ENCODE peak calls at places on chromosomes 3 and 15, in nine cellular contexts. E is IMR-90; I is CD8-positive, alpha-beta memory T cell; B is breast epithelium; C is heart left ventricle; W is mesendoderm; R is colonic mucosa; V is cardiac muscle cell; U is tibial artery. T is an unnamed sample. For H3K4me1 and H3K36me3, the result is how much of the 10 kb centered on the place peaks cover.

GRCh38 chr15:101217446-101217845 is 34.4 kb downstream of the CHSY1 start:
- DNase-seq in V (no peak), C (no peak), I (no peak), E (no peak), U (no peak), W (no peak), R (no peak), B (no peak), T (no peak)

GRCh38 chr3:28575100-28575747 is 226.6 kb upstream of the AZI2 start:
- DNase-seq in R (no peak), W (peak), U (peak), V (peak), C (peak), E (no peak), B (no peak), I (no peak), T (no peak)

GRCh38 chr3:46936733-46937250 is 39.8 kb downstream of the CCDC12 start:
- DNase-seq in R (no peak), I (no peak), W (no peak), V (no peak), B (no peak), U (peak), E (peak), C (no peak), T (no peak)

GRCh38 chr3:123335007-123335670 is 113.8 kb downstream of the ADCY5 start:
- DNase-seq in R (no peak), C (peak), I (no peak), U (no peak), V (no peak), B (no peak), E (no peak), W (no peak), T (no peak)

GRCh38 chr3:183160616-183161015 is 1.9 kb downstream of the LAMP3 start:
- DNase-seq in U (no peak), E (no peak), W (no peak), R (no peak), V (no peak), B (no peak), C (no peak), I (no peak), T (no peak)

GRCh38 chr3:33687406-33688010 is 30.5 kb downstream of the CLASP2 start:
- DNase-seq in W (no peak), C (no peak), U (no peak), V (no peak), B (no peak), E (peak), R (no peak), I (no peak), T (no peak)

GRCh38 chr15:51155906-51156305 is 61.2 kb upstream of the TNFAIP8L3 start:
- DNase-seq in C (no peak), R (no peak), E (no peak), B (no peak), W (no peak), U (no peak), I (no peak), V (no peak), T (no peak)

GRCh38 chr3:160577551-160578195 is 12.3 kb upstream of the KPNA4 start:
- DNase-seq in V (peak), E (peak), R (no peak), W (peak), C (no peak), B (no peak), U (no peak), I (no peak), T (no peak)

GRCh38 chr3:59573911-59574310 is 524.1 kb upstream of the CFAP20DC start:
- DNase-seq in R (peak), I (no peak), U (peak), E (peak), W (no peak), V (no peak), B (peak), C (peak), T (no peak)

GRCh38 chr3:122092460-122093165 is 37.5 kb downstream of the CD86 start:
- DNase-seq in V (no peak), R (peak), W (peak), U (peak), C (peak), B (no peak), I (no peak), E (peak), T (peak)

GRCh38 chr3:126415661-126416591 is 21.2 kb downstream of the CFAP100 start:
- DNase-seq in W (no peak), C (no peak), B (no peak), R (no peak), I (no peak), V (no peak), E (no peak), U (no peak), T (no peak)

GRCh38 chr3:194481103-194481502 is 5.7 kb downstream of the ATP13A3 start:
- DNase-seq in B (no peak), U (no peak), I (no peak), R (no peak), E (peak), W (no peak), C (no peak), V (no peak), T (no peak)

GRCh38 chr3:20054549-20054987 is 14.3 kb downstream of the KAT2B start:
- DNase-seq in V (no peak), I (peak), U (peak), B (peak), W (no peak), E (peak), C (peak), R (peak), T (peak)

GRCh38 chr3:65895084-65895483 is 143.6 kb downstream of the MAGI1 start:
- DNase-seq in V (peak), C (no peak), W (no peak), U (no peak), B (no peak), R (no peak), I (no peak), E (no peak), T (no peak)

GRCh38 chr3:16516695-16517481 is 3.4 kb upstream of the RFTN1 start:
- DNase-seq in E (peak), I (no peak), B (peak), V (peak), R (no peak), U (no peak), C (peak), W (peak), T (peak)

GRCh38 chr3:12798559-12799179 is 2.2 kb downstream of the CAND2 start:
- DNase-seq in R (no peak), B (no peak), E (no peak), W (no peak), C (peak), I (no peak), U (no peak), V (peak), T (no peak)

GRCh38 chr15:40871749-40872617 is 2.1 kb downstream of the RHOV start:
- DNase-seq in R (peak), B (peak), U (no peak), C (no peak), I (no peak), V (no peak), W (peak), E (no peak), T (no peak)

GRCh38 chr3:8491246-8491645 is 10.4 kb upstream of the LMCD1 start:
- DNase-seq in U (no peak), V (no peak), C (no peak), I (no peak), B (no peak), E (no peak), W (no peak), R (no peak), T (no peak)

GRCh38 chr3:188752850-188753249 is 418.9 kb upstream of the TPRG1 start:
- DNase-seq in V (no peak), B (no peak), I (no peak), C (no peak), U (no peak), E (no peak), W (no peak), R (no peak), T (no peak)

GRCh38 chr3:111903067-111903511 is 44.0 kb downstream of the PHLDB2 start:
- DNase-seq in B (no peak), R (no peak), U (no peak), E (peak), V (no peak), C (no peak), W (peak), I (no peak), T (no peak)

GRCh38 chr15:55750706-55751105 is 7.8 kb upstream of the PRTG start:
- DNase-seq in W (no peak), R (no peak), E (no peak), I (no peak), V (no peak), C (no peak), U (no peak), B (no peak), T (no peak)

GRCh38 chr3:23644741-23645140 is 161.0 kb upstream of the UBE2E1 start:
- DNase-seq in I (no peak), W (no peak), E (no peak), V (no peak), R (no peak), U (no peak), B (no peak), C (no peak), T (no peak)

GRCh38 chr3:146160233-146160963 is 586 bp downstream of the PLOD2 start:
- DNase-seq in B (peak), E (peak), R (peak), V (peak), U (peak), I (no peak), W (peak), C (peak), T (peak)

GRCh38 chr3:129505341-129505740 is 23.1 kb upstream of the RHO start:
- DNase-seq in U (no peak), R (no peak), C (no peak), W (no peak), I (no peak), E (no peak), B (no peak), V (no peak), T (no peak)

GRCh38 chr3:129503387-129504010 is 24.9 kb upstream of the RHO start:
- DNase-seq in E (peak), I (no peak), U (no peak), C (no peak), W (no peak), B (no peak), R (no peak), V (no peak), T (no peak)

GRCh38 chr3:129502641-129503386 is 25.6 kb upstream of the RHO start:
- DNase-seq in C (peak), W (no peak), V (peak), B (no peak), R (no peak), I (no peak), E (no peak), U (no peak), T (no peak)

GRCh38 chr3:129506272-129506742 is 22.1 kb upstream of the RHO start:
- DNase-seq in R (no peak), C (no peak), E (no peak), W (no peak), V (no peak), I (no peak), B (no peak), U (no peak), T (no peak)

GRCh38 chr3:129504471-129505100 is 23.9 kb upstream of the RHO start:
- DNase-seq in B (no peak), C (no peak), R (no peak), U (no peak), V (no peak), I (no peak), E (no peak), W (no peak), T (no peak)
- H3K4me1 ChIP-seq in B (under half), C (under half), R (under half), U (under half), V (under half), I (under half), E (under half), W (under half), T (under half)

GRCh38 chr3:9837701-9838582 is 5.9 kb downstream of the RPUSD3 start:
- DNase-seq in I (no peak), E (no peak), R (no peak), B (no peak), V (no peak), W (no peak), U (no peak), C (no peak), T (no peak)
- H3K36me3 ChIP-seq in I (under half), E (half or more), R (under half), B (under half), V (under half), W (under half), U (under half), C (half or more), T (under half)

DNA sequence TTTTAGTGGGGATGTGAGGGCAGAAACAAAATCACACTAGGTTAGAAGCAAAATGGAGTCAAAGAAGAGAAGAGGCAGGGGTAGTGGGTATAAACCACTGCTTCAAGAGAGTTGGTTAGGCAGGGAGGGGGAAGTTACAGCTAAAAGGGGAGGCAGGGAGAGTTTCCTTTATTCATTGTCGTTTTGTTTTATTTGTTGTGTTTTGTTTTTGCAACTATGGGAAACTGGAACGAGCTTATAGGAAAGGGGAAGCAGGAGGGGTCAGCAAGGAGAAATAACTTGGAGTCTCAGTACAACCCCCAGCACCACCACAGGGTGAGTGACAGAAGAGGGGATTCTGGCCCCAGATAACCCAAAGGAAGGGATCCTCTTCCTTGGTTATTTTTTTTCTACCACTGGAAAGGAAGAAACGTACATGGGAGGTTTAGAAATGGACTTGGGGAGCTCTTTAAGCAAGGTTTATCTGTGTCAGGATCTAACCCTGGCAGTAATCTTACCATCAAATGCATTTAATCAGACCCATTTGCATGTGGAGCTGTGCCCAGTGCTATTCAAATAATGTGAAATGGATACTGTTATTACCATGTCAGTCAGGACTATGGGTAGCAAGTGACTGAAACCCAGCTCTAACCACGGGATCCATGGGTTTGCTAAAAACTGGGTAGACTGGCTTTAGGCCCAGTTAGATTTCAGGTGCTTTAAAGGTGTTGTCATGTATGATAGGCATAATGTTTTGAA is 68.7 kb downstream of the CCNL1 start:
- DNase-seq in E (no peak), V (no peak), C (no peak), W (no peak), B (no peak), R (no peak), I (no peak), U (no peak), T (no peak)
- H3K4me3 ChIP-seq in E (no peak), V (peak), C (peak), W (no peak), B (no peak), R (no peak), I (no peak), U (no peak), T (peak)

DNA sequence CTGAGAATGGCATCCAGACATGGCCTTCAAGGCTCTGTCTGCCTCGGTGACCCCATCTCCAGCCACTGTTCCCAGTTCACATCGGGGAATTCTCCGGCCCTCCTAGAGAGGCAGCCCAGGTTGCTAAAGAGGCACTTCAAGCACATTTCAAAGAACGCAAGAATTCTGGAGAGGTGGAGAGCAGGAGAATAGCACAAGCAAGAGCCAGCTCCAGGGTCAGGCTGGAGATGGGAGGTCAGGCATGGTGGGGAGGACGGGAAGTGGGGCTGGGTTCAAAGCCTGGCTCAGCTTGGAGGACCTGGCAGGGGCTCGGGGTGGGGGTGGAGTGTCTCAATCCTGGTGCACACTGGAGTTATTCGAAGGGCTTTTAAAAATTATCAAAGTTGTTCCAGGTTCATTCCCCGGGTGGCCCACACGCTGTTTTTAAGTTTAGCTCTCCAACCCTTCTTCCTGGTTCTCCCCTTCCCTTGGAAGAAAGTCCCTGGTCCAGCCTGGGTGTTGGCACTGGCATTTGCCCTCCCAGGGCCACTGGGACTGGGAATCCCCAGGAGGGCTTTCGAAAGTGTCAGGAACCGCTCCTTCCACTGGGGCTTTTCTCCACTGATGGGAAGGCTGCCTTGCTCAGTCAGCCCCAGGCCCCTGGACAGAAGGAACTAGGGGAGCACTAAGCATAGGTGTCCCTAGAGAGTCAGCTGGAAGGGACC is 35.8 kb downstream of the ZNF710 start:
- DNase-seq in B (no peak), E (no peak), I (no peak), W (no peak), V (no peak), C (no peak), U (no peak), R (no peak), T (no peak)
- H3K4me1 ChIP-seq in B (under half), E (under half), I (under half), W (under half), V (under half), C (under half), U (under half), R (under half), T (half or more)

GRCh38 chr3:171140246-171140645 is 113.7 kb upstream of the SLC2A2 start:
- DNase-seq in E (no peak), C (no peak), B (no peak), R (no peak), U (no peak), I (no peak), V (no peak), W (no peak), T (no peak)
- H3K36me3 ChIP-seq in E (under half), C (under half), B (under half), R (under half), U (under half), I (under half), V (under half), W (under half), T (under half)

GRCh38 chr3:180040966-180041365 is 4.2 kb upstream of the PEX5L start:
- DNase-seq in W (no peak), I (no peak), V (no peak), C (no peak), B (no peak), U (no peak), R (no peak), E (no peak), T (no peak)

GRCh38 chr3:180036678-180037455 is at the start of gene PEX5L:
- DNase-seq in V (peak), W (peak), I (peak), U (no peak), R (no peak), E (peak), B (no peak), C (peak), T (no peak)

DNA sequence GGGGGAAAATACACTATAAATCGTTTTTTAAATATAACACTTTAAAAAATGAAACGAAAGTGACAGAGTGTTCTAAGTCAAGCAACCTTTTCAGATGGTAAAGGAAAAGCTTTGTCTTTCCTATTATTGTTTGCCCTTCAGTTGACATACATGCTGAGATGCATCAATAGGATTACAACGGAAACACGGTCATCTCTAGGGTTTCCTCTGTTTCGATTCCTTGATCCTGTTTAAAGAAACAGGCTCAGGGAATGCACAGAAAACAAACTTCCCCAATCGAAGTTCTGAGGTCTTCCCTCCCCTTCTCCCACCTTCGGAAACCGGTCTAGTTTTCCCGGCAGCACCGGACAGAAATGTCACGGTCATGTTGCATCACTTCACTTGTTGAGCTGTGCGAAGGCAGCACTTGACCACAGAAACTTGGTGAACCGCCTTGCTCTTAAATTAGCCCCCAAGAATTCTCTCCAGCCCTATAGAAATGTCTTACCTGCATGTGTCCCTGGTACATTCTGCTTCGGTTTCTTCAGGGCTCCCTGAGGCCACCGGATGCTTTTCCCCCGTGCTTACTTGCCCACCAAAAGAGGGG is 552 bp downstream of the PEX5L start:
- DNase-seq in C (no peak), R (no peak), W (peak), I (no peak), U (no peak), B (no peak), V (peak), E (no peak), T (no peak)
- H3K4me3 ChIP-seq in C (peak), R (no peak), W (peak), I (no peak), U (no peak), B (peak), V (peak), E (no peak), T (peak)

DNA sequence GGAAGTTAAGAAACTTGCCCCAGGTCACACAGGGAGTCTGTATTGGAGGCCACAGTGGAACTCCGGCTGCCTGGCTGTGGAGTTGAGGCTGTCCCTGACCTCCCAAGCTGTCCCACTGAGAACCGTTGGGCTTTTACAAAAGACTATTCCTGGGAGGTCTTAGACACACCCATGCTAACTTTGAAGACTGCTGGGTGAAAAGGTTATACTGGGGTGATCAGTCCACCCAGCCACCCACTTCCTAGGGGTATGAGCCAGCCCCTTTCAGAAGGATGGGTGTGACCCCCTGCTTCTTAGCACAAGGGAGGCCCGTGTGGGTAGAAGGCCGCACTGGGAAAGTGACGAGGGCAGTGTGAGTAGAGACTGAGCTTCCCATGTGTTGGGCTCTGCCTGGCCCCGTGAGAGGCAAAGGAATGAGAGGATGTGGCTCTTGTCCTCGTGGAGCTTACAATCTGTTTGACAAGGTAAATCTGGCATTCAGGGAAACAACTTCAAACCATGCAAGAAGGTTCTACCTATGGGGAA is 19.0 kb downstream of the MRAS start:
- DNase-seq in C (no peak), I (no peak), R (no peak), V (no peak), B (no peak), E (no peak), W (no peak), U (no peak), T (no peak)
- H3K4me1 ChIP-seq in C (half or more), I (under half), R (under half), V (under half), B (under half), E (under half), W (under half), U (under half), T (half or more)

GRCh38 chr3:79052054-79052681 is 715.6 kb downstream of the ROBO1 start:
- DNase-seq in E (no peak), R (no peak), C (no peak), U (no peak), B (no peak), W (peak), I (no peak), V (no peak), T (no peak)
- H3K36me3 ChIP-seq in E (under half), R (under half), C (under half), U (under half), B (under half), W (under half), I (under half), V (under half), T (under half)

T was measured in right atrium auricular region.